ENCODE peak calls at places on chromosomes 12 and 14, in seven cellular contexts. G, C, Z, O, Q, A and J are unnamed samples. For H3K4me1 and H3K9me3, the result is how much of the 10 kb centered on the place peaks cover.

GRCh38 chr14:23578560-23579310 is at the start of gene JPH4:
- DNase-seq in G (no peak), C (peak), Z (no peak), O (no peak), Q (no peak), A (no peak), J (no peak)

GRCh38 chr12:87444039-87444438 is 585.2 kb downstream of the C12orf50 start:
- DNase-seq in G (no peak), C (no peak), Z (no peak), O (no peak), Q (no peak), A (no peak), J (no peak)

GRCh38 chr12:113174461-113175384 is 10.6 kb downstream of the DDX54 start:
- DNase-seq in G (peak), C (peak), Z (peak), O (peak), Q (peak), A (peak), J (peak)

GRCh38 chr14:39107624-39108023 is 4.6 kb upstream of the SEC23A start:
- DNase-seq in G (no peak), C (peak), Z (peak), O (no peak), Q (no peak), A (no peak), J (no peak)

GRCh38 chr14:80959448-80960006 is 4.1 kb downstream of the TSHR start:
- DNase-seq in G (no peak), C (no peak), Z (peak), O (no peak), Q (no peak), A (no peak), J (no peak)

GRCh38 chr12:11895421-11896064 is 175.2 kb upstream of the BCL2L14 start:
- DNase-seq in G (no peak), C (no peak), Z (no peak), O (no peak), Q (no peak), A (no peak), J (no peak)

GRCh38 chr12:66279127-66279712 is 23.1 kb upstream of the HELB start:
- DNase-seq in G (no peak), C (peak), Z (peak), O (no peak), Q (no peak), A (no peak), J (no peak)

GRCh38 chr14:94582199-94582750 is 1.0 kb downstream of the SERPINA5 start:
- DNase-seq in G (no peak), C (no peak), Z (no peak), O (no peak), Q (no peak), A (no peak), J (no peak)

GRCh38 chr14:71824816-71825215 is 107.4 kb upstream of the RGS6 start:
- DNase-seq in G (no peak), C (no peak), Z (no peak), O (no peak), Q (no peak), A (no peak), J (no peak)

DNA sequence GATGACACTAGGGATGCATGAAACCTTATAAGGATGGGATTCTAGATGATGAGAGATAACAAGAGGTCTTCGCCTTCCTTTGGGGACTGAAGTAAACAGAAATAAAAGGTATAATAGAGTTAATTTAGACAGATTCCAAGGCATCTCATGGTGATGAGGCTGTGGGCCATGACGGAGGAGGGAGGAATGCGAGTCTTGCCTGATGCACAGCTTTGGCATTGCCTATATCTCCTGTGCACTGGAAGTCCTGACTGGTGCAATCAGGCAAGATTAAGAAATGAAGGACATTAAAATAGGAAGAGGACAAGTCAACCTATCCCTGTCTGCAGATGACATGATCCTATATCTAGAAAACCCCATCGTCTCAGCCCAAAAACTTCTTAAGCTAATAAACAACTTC is 526.4 kb upstream of the LMO3 start:
- DNase-seq in G (no peak), C (no peak), Z (no peak), O (no peak), Q (no peak), A (no peak), J (no peak)
- H3K4me1 ChIP-seq in G (under half), C (under half), Z (under half), O (under half), Q (under half), A (under half), J (under half)

GRCh38 chr12:132942611-132943010 is 13.5 kb downstream of the ZNF605 start:
- DNase-seq in G (no peak), C (no peak), Z (no peak), O (no peak), Q (no peak), A (no peak), J (no peak)

GRCh38 chr12:132941336-132941954 is 14.7 kb downstream of the ZNF605 start:
- DNase-seq in G (no peak), C (no peak), Z (no peak), O (no peak), Q (no peak), A (no peak), J (no peak)

GRCh38 chr12:132936163-132936562 is 19.9 kb downstream of the ZNF605 start:
- DNase-seq in G (no peak), C (no peak), Z (no peak), O (no peak), Q (no peak), A (no peak), J (no peak)

GRCh38 chr12:132937476-132937875 is 18.6 kb downstream of the ZNF605 start:
- DNase-seq in G (no peak), C (no peak), Z (no peak), O (no peak), Q (no peak), A (no peak), J (no peak)

GRCh38 chr12:132940071-132940719 is 15.9 kb downstream of the ZNF605 start:
- DNase-seq in G (no peak), C (no peak), Z (no peak), O (no peak), Q (no peak), A (no peak), J (no peak)
- H3K9me3 ChIP-seq in G (half or more), C (under half), Z (under half), O (half or more), Q (half or more), A (half or more), J (half or more)

DNA sequence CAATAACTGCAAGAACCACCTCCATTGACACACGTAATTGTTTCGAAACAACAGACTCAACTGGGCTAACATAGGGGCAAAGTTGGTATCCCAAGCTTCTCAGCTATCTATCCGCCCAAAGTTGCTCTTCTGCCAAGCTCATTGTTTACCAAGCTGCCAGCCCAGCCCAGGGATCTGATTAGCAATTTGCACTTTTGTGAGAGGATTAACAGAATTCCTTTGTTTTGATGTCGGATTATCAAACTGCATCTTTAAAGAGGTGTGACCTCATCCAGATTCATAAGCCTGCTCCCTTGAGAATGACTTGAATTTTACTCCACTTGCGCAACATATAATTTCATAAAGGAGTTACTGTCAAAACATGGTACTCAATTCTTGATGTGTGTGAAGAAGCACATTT is 430.7 kb upstream of the SOX5 start:
- DNase-seq in G (no peak), C (no peak), Z (no peak), O (no peak), Q (no peak), A (no peak), J (no peak)
- H3K4me1 ChIP-seq in G (under half), C (under half), Z (under half), O (under half), Q (under half), A (under half), J (under half)

DNA sequence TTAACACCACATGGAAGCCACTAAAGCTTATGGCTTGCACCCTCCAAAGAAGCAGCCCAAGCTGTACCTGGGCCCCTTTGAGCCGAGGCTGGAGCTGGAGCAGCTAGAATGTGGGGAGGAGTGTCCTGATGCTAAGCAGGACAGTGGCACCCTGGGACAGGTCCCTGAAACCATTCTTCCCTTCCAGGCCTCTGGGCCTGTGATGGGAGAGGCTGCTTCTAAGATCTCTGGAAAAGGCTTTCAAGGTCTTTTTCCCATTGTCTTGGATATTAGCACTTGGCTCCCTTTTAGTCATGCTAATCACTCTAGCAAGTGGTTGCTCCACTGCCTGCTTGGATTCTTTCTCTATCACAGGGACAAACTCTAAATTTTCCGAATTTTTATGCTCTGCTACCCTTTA is 40.9 kb downstream of the OSBPL8 start:
- DNase-seq in G (no peak), C (no peak), Z (no peak), O (no peak), Q (no peak), A (no peak), J (no peak)
- H3K9me3 ChIP-seq in G (under half), C (under half), Z (under half), O (under half), Q (under half), A (under half), J (under half)

GRCh38 chr12:70251226-70251625 is 8.0 kb downstream of the CNOT2 start:
- DNase-seq in G (no peak), C (no peak), Z (no peak), O (no peak), Q (no peak), A (no peak), J (no peak)

GRCh38 chr12:70252832-70253231 is 9.6 kb downstream of the CNOT2 start:
- DNase-seq in G (no peak), C (no peak), Z (no peak), O (no peak), Q (no peak), A (no peak), J (no peak)

GRCh38 chr12:70247653-70248199 is 4.5 kb downstream of the CNOT2 start:
- DNase-seq in G (no peak), C (no peak), Z (no peak), O (no peak), Q (no peak), A (no peak), J (no peak)

GRCh38 chr12:70248916-70249315 is 5.7 kb downstream of the CNOT2 start:
- DNase-seq in G (no peak), C (no peak), Z (no peak), O (no peak), Q (no peak), A (no peak), J (no peak)

DNA sequence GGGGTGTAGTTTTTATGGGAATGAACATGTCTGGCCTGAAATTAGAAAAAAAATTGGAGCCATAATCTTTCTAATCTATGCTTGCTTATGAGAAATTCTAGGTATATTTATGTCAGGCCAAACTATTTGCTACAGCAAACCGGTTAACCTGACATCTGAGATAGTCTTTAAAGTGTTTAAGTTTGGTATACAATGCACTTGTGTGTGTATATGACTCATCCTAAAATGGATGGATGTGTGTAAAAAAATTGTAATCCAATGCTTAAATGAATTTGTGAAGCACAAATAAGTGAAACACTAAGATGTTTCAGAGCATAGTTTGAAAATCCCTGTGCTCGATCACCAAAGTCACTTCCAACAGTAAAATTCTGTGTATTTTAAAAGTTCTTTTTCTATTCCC is 6.7 kb downstream of the CNOT2 start:
- DNase-seq in G (no peak), C (no peak), Z (no peak), O (no peak), Q (no peak), A (no peak), J (no peak)
- H3K4me1 ChIP-seq in G (half or more), C (under half), Z (under half), O (half or more), Q (half or more), A (half or more), J (under half)

GRCh38 chr12:31991146-31991545 is 31.9 kb downstream of the RESF1 start:
- DNase-seq in G (no peak), C (no peak), Z (no peak), O (no peak), Q (no peak), A (no peak), J (no peak)

GRCh38 chr12:31989571-31989970 is 30.4 kb downstream of the RESF1 start:
- DNase-seq in G (no peak), C (no peak), Z (no peak), O (no peak), Q (no peak), A (no peak), J (no peak)

GRCh38 chr12:31984806-31985591 is 25.8 kb downstream of the RESF1 start:
- DNase-seq in G (no peak), C (no peak), Z (no peak), O (no peak), Q (no peak), A (no peak), J (no peak)

GRCh38 chr12:31989987-31990386 is 30.8 kb downstream of the RESF1 start:
- DNase-seq in G (no peak), C (no peak), Z (no peak), O (no peak), Q (no peak), A (no peak), J (no peak)

GRCh38 chr12:31985832-31986231 is 26.6 kb downstream of the RESF1 start:
- DNase-seq in G (no peak), C (no peak), Z (no peak), O (no peak), Q (no peak), A (no peak), J (no peak)
- H3K9me3 ChIP-seq in G (under half), C (under half), Z (under half), O (under half), Q (under half), A (under half), J (under half)

DNA sequence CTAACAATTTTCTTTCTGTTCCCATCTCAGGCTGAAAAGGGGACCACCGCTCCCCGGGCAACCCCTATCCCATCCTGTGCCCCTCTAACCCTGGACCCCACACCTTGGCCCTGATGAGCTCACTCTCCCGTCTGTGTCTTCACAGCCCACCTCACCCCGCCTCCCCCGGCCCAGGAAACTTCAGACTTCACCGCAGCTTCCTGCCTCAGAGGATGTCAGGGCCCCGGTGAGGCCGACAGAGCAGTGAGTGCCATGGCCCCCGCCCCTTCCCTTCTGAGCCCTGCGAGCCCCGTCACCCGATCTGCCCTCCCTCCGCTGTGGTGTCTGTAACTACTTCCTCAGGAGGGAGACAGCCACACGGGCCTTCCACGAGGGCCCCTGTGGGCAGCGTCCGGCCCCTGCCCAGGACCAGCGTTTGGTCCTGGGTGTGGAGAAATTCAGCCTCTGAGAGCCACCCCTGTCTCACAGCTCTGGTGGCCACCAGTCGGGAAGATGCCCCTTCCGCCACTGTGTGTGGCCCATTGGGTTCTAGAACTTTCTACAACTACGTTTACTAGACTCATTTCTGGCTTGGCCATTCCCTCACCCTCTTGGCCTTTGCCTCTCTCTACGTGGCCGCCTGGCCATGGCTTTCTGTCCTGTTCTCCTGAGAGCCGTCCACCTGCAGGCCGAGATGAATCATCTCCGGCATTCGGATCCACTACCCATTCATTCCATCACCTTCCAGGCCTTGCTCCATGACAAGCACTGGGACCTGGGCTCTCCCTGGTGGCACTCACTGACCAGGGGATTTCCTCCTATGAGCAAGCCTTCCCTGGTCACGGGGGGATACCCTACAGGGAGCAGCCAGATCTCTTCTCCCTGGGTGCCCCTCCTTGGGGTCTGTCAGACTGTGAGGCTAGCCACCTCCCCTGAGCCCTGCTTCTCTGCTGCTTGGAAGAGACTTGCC is 3.4 kb downstream of the RHOF start:
- DNase-seq in G (peak), C (no peak), Z (peak), O (peak), Q (no peak), A (peak), J (no peak)
- H3K4me1 ChIP-seq in G (half or more), C (under half), Z (under half), O (under half), Q (under half), A (half or more), J (under half)

GRCh38 chr14:26687438-26687837 is 89.6 kb upstream of the NOVA1 start:
- DNase-seq in G (no peak), C (no peak), Z (no peak), O (no peak), Q (no peak), A (no peak), J (no peak)

DNA sequence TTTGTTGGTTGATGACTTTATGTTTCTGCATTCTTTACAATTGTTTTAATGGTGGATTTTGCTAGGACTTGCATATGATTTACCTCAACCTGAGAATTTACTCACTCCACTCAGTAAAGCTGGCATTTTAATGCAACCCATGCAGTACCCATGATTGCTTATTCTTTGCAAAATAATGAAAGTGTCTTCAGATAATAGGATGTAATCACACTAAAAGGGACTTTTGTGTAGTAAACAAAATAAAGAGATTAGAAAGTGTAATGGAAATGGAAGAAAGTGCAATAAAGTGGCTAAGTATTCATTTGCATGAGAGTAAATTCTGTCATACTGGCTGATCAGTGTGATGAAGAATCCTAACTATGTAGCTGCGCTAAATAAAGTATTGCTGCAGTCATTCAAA is 87.6 kb upstream of the NOVA1 start:
- DNase-seq in G (no peak), C (no peak), Z (no peak), O (no peak), Q (no peak), A (no peak), J (no peak)
- H3K9me3 ChIP-seq in G (under half), C (under half), Z (under half), O (under half), Q (under half), A (under half), J (under half)